ENCODE peak calls at places on chromosomes 12 and 14, in seven cellular contexts. C is IMR-90, Z is neuronal stem cell, W is H9, H is mesenchymal stem cell, R is mesendoderm, X is trophoblast cell. K is an unnamed sample. For H3K79me1, the result is how much of the 10 kb centered on the place peaks cover.

GRCh38 chr12:103827800-103828440 is 13.1 kb downstream of the NT5DC3 start:
- DNase-seq in C (no peak), X (no peak), W (no peak), Z (no peak), R (no peak), H (no peak), K (no peak)

GRCh38 chr14:102074415-102074964 is 12.4 kb downstream of the HSP90AA1 start:
- DNase-seq in W (no peak), C (peak), Z (no peak), R (no peak), X (peak), H (no peak), K (no peak)

GRCh38 chr12:131106542-131106941 is 152.8 kb downstream of the ADGRD1 start:
- DNase-seq in W (no peak), H (no peak), X (no peak), C (no peak), R (no peak), Z (no peak), K (no peak)

GRCh38 chr14:22829661-22830328 is at the start of gene MRPL52:
- DNase-seq in C (peak), R (peak), W (peak), X (peak), Z (no peak), H (peak), K (peak)

GRCh38 chr12:107610030-107610859 is 75.4 kb upstream of the PWP1 start:
- DNase-seq in R (peak), C (peak), H (peak), Z (peak), W (peak), X (peak), K (peak)

GRCh38 chr14:98937712-98938505 is 334.1 kb downstream of the BCL11B start:
- DNase-seq in H (no peak), R (no peak), Z (no peak), W (no peak), C (no peak), X (no peak), K (no peak)

GRCh38 chr12:121530600-121531355 is 50.0 kb downstream of the KDM2B start:
- DNase-seq in R (peak), Z (no peak), H (peak), X (no peak), W (peak), C (peak), K (no peak)

GRCh38 chr14:90275455-90275814 is 19.1 kb downstream of the PSMC1 start:
- DNase-seq in X (peak), C (no peak), W (no peak), Z (no peak), R (no peak), H (peak), K (no peak)

GRCh38 chr12:79454338-79454777 is 236.4 kb downstream of the PAWR start:
- DNase-seq in R (peak), W (no peak), C (peak), Z (no peak), X (peak), H (peak), K (no peak)

GRCh38 chr12:124837958-124838803 is 25.5 kb downstream of the SCARB1 start:
- DNase-seq in H (peak), Z (no peak), R (peak), C (peak), X (peak), W (no peak), K (no peak)

GRCh38 chr14:53391631-53392030 is 238.5 kb upstream of the DDHD1 start:
- DNase-seq in X (no peak), W (no peak), C (peak), R (no peak), H (peak), Z (no peak), K (no peak)
- H3K79me1 ChIP-seq in X (under half), W (under half), C (under half), R (under half), H (under half), Z (under half), K (under half)

DNA sequence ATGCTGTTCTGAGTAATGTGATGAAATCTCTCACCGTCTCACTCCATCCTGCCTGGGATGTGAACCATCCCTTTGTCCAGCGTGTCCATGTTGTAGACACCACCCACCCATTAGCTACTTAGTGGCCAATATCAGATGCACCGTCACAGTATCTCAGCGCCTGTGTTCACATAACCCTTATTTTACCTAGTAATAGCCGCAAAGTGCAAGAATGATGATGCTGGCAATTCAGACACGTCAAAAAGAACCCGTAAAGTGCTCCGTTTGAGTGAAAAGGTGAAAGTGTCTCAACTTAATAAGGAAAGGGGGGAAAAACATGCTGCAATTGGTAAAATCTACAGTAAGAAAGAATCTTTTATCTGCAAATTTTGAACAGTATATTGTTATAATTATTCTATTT is 3.0 kb downstream of the RNASE10 start:
- DNase-seq in W (no peak), X (no peak), R (no peak), C (no peak), H (no peak), Z (no peak), K (no peak)
- H3K79me1 ChIP-seq in W (under half), X (under half), R (under half), C (under half), H (under half), Z (under half), K (under half)

GRCh38 chr12:64950899-64951298 is 126.5 kb downstream of the TBC1D30 start:
- DNase-seq in X (no peak), Z (no peak), R (no peak), W (no peak), H (no peak), C (no peak), K (no peak)
- H3K79me1 ChIP-seq in X (under half), Z (under half), R (under half), W (under half), H (under half), C (under half), K (under half)

GRCh38 chr12:85796001-85796400 is 40.2 kb downstream of the RASSF9 start:
- DNase-seq in Z (no peak), W (no peak), R (no peak), X (no peak), H (no peak), C (no peak), K (no peak)
- H3K79me1 ChIP-seq in Z (under half), W (under half), R (under half), X (under half), H (under half), C (under half), K (under half)

GRCh38 chr12:68435238-68435637 is 103.1 kb upstream of the MDM1 start:
- DNase-seq in H (no peak), Z (no peak), C (no peak), W (no peak), R (no peak), X (no peak), K (no peak)

GRCh38 chr12:68439368-68440045 is 107.3 kb upstream of the MDM1 start:
- DNase-seq in X (no peak), W (no peak), H (no peak), Z (no peak), R (no peak), C (no peak), K (no peak)

GRCh38 chr12:68432622-68433021 is 100.5 kb upstream of the MDM1 start:
- DNase-seq in C (peak), Z (no peak), X (no peak), R (no peak), H (no peak), W (no peak), K (no peak)

GRCh38 chr12:68434391-68435007 is 102.3 kb upstream of the MDM1 start:
- DNase-seq in W (no peak), X (no peak), H (no peak), C (no peak), R (no peak), Z (no peak), K (no peak)

GRCh38 chr12:68435816-68436215 is 103.7 kb upstream of the MDM1 start:
- DNase-seq in C (peak), X (peak), H (peak), R (no peak), Z (no peak), W (no peak), K (no peak)
- H3K79me1 ChIP-seq in C (under half), X (under half), H (under half), R (under half), Z (under half), W (under half), K (under half)

GRCh38 chr12:4115570-4115969 is 158.0 kb upstream of the CCND2 start:
- DNase-seq in R (peak), C (no peak), W (peak), X (no peak), H (no peak), Z (no peak), K (peak)
- H3K79me1 ChIP-seq in R (under half), C (under half), W (under half), X (under half), H (under half), Z (under half), K (under half)

K was measured in H1.